ENCODE peak calls at places on chromosomes 16 and 17, in six cellular contexts. One of them, this sample, is unnamed.

GRCh38 chr16:55809386-55809785 is 23.5 kb downstream of the CES1 start:
- DNase-seq in A549: no peak
- DNase-seq in endothelial cell of umbilical vein: no peak
- DNase-seq in HepG2: no peak
- DNase-seq in GM12878: no peak
- DNase-seq in K562: no peak
- DNase-seq in this sample: no peak

GRCh38 chr17:67619555-67619954 is 98.2 kb upstream of the NOL11 start:
- DNase-seq in A549: no peak
- DNase-seq in endothelial cell of umbilical vein: no peak
- DNase-seq in HepG2: no peak
- DNase-seq in GM12878: no peak
- DNase-seq in K562: no peak
- DNase-seq in this sample: no peak

GRCh38 chr17:9948967-9949366 is 43.9 kb upstream of the RCVRN start:
- DNase-seq in A549: no peak
- DNase-seq in endothelial cell of umbilical vein: no peak
- DNase-seq in HepG2: no peak
- DNase-seq in GM12878: no peak
- DNase-seq in K562: no peak
- DNase-seq in this sample: no peak

GRCh38 chr16:51940183-51940582 is 606.8 kb downstream of the TOX3 start:
- DNase-seq in A549: no peak
- DNase-seq in endothelial cell of umbilical vein: no peak
- DNase-seq in HepG2: no peak
- DNase-seq in GM12878: no peak
- DNase-seq in K562: no peak
- DNase-seq in this sample: no peak

GRCh38 chr16:57753448-57754353 is 18.1 kb downstream of the KATNB1 start:
- DNase-seq in A549: no peak
- DNase-seq in endothelial cell of umbilical vein: no peak
- DNase-seq in HepG2: no peak
- DNase-seq in GM12878: no peak
- DNase-seq in K562: no peak
- DNase-seq in this sample: no peak

GRCh38 chr17:40422990-40423611 is 5.4 kb upstream of the TOP2A start:
- DNase-seq in A549: peak
- DNase-seq in endothelial cell of umbilical vein: no peak
- DNase-seq in HepG2: no peak
- DNase-seq in GM12878: no peak
- DNase-seq in K562: peak
- DNase-seq in this sample: peak

GRCh38 chr16:47461598-47462266 is 601 bp downstream of the PHKB start:
- DNase-seq in A549: peak
- DNase-seq in endothelial cell of umbilical vein: peak
- DNase-seq in HepG2: peak
- DNase-seq in GM12878: no peak
- DNase-seq in K562: peak
- DNase-seq in this sample: peak

GRCh38 chr16:47567321-47567720 is 106.2 kb downstream of the PHKB start:
- DNase-seq in A549: no peak
- DNase-seq in endothelial cell of umbilical vein: no peak
- DNase-seq in HepG2: no peak
- DNase-seq in GM12878: no peak
- DNase-seq in K562: no peak
- DNase-seq in this sample: peak

GRCh38 chr17:5759501-5759925 is 175.2 kb upstream of the NLRP1 start:
- DNase-seq in A549: no peak
- DNase-seq in endothelial cell of umbilical vein: peak
- DNase-seq in HepG2: no peak
- DNase-seq in GM12878: no peak
- DNase-seq in K562: no peak
- DNase-seq in this sample: no peak

GRCh38 chr17:55745258-55745657 is 5.6 kb upstream of the PCTP start:
- DNase-seq in A549: no peak
- DNase-seq in endothelial cell of umbilical vein: no peak
- DNase-seq in HepG2: no peak
- DNase-seq in GM12878: no peak
- DNase-seq in K562: no peak
- DNase-seq in this sample: no peak

GRCh38 chr16:24580665-24581064 is 41.3 kb downstream of the RBBP6 start:
- DNase-seq in A549: peak
- DNase-seq in endothelial cell of umbilical vein: peak
- DNase-seq in HepG2: no peak
- DNase-seq in GM12878: no peak
- DNase-seq in K562: no peak
- DNase-seq in this sample: no peak

GRCh38 chr17:74923538-74924249 is 379 bp upstream of the OTOP2 start:
- DNase-seq in A549: peak
- DNase-seq in endothelial cell of umbilical vein: peak
- DNase-seq in HepG2: no peak
- DNase-seq in GM12878: no peak
- DNase-seq in K562: peak
- DNase-seq in this sample: peak

GRCh38 chr16:35687071-35687470 is 2227.7 kb downstream of the TP53TG3F start:
- DNase-seq in A549: no peak
- DNase-seq in endothelial cell of umbilical vein: no peak
- DNase-seq in HepG2: no peak
- DNase-seq in GM12878: no peak
- DNase-seq in K562: no peak
- DNase-seq in this sample: no peak

GRCh38 chr17:38451840-38452529 is 23.7 kb downstream of the ARHGAP23 start:
- DNase-seq in A549: no peak
- DNase-seq in endothelial cell of umbilical vein: peak
- DNase-seq in HepG2: no peak
- DNase-seq in GM12878: no peak
- DNase-seq in K562: peak
- DNase-seq in this sample: peak

GRCh38 chr16:69187891-69188451 is 1.0 kb downstream of the SNTB2 start:
- DNase-seq in A549: peak
- DNase-seq in endothelial cell of umbilical vein: peak
- DNase-seq in HepG2: peak
- DNase-seq in GM12878: no peak
- DNase-seq in K562: peak
- DNase-seq in this sample: peak

GRCh38 chr16:5045499-5046115 is 11.9 kb upstream of the NAGPA start:
- DNase-seq in A549: no peak
- DNase-seq in endothelial cell of umbilical vein: no peak
- DNase-seq in HepG2: no peak
- DNase-seq in GM12878: no peak
- DNase-seq in K562: no peak
- DNase-seq in this sample: no peak

GRCh38 chr16:78509965-78510364 is 410.5 kb downstream of the WWOX start:
- DNase-seq in A549: no peak
- DNase-seq in endothelial cell of umbilical vein: no peak
- DNase-seq in HepG2: no peak
- DNase-seq in GM12878: no peak
- DNase-seq in K562: no peak
- DNase-seq in this sample: no peak

GRCh38 chr17:66938656-66939055 is 25.9 kb upstream of the CACNG4 start:
- DNase-seq in A549: no peak
- DNase-seq in endothelial cell of umbilical vein: no peak
- DNase-seq in HepG2: no peak
- DNase-seq in GM12878: no peak
- DNase-seq in K562: no peak
- DNase-seq in this sample: no peak

GRCh38 chr17:49071106-49071505 is 61.5 kb upstream of the B4GALNT2 start:
- DNase-seq in A549: no peak
- DNase-seq in endothelial cell of umbilical vein: peak
- DNase-seq in HepG2: no peak
- DNase-seq in GM12878: no peak
- DNase-seq in K562: no peak
- DNase-seq in this sample: peak

GRCh38 chr17:82883461-82884031 is 43.7 kb upstream of the ZNF750 start:
- DNase-seq in A549: no peak
- DNase-seq in endothelial cell of umbilical vein: no peak
- DNase-seq in HepG2: no peak
- DNase-seq in GM12878: no peak
- DNase-seq in K562: no peak
- DNase-seq in this sample: peak

GRCh38 chr17:79219208-79219935 is 144.7 kb downstream of the ENGASE start:
- DNase-seq in A549: no peak
- DNase-seq in endothelial cell of umbilical vein: no peak
- DNase-seq in HepG2: no peak
- DNase-seq in GM12878: no peak
- DNase-seq in K562: no peak
- DNase-seq in this sample: no peak

GRCh38 chr16:31214705-31215286 is 877 bp downstream of the TRIM72 start:
- DNase-seq in A549: no peak
- DNase-seq in endothelial cell of umbilical vein: no peak
- DNase-seq in HepG2: no peak
- DNase-seq in GM12878: no peak
- DNase-seq in K562: no peak
- DNase-seq in this sample: no peak

GRCh38 chr17:67500261-67500660 is 123.2 kb downstream of the PITPNC1 start:
- DNase-seq in A549: no peak
- DNase-seq in endothelial cell of umbilical vein: no peak
- DNase-seq in HepG2: no peak
- DNase-seq in GM12878: no peak
- DNase-seq in K562: no peak
- DNase-seq in this sample: no peak

GRCh38 chr17:67376509-67376891 is 581 bp upstream of the PITPNC1 start:
- DNase-seq in A549: peak
- DNase-seq in endothelial cell of umbilical vein: no peak
- DNase-seq in HepG2: no peak
- DNase-seq in GM12878: no peak
- DNase-seq in K562: no peak
- DNase-seq in this sample: peak

GRCh38 chr16:80803341-80804060 is 897 bp downstream of the CDYL2 start:
- DNase-seq in A549: no peak
- DNase-seq in endothelial cell of umbilical vein: peak
- DNase-seq in HepG2: no peak
- DNase-seq in GM12878: no peak
- DNase-seq in K562: peak
- DNase-seq in this sample: peak

DNA sequence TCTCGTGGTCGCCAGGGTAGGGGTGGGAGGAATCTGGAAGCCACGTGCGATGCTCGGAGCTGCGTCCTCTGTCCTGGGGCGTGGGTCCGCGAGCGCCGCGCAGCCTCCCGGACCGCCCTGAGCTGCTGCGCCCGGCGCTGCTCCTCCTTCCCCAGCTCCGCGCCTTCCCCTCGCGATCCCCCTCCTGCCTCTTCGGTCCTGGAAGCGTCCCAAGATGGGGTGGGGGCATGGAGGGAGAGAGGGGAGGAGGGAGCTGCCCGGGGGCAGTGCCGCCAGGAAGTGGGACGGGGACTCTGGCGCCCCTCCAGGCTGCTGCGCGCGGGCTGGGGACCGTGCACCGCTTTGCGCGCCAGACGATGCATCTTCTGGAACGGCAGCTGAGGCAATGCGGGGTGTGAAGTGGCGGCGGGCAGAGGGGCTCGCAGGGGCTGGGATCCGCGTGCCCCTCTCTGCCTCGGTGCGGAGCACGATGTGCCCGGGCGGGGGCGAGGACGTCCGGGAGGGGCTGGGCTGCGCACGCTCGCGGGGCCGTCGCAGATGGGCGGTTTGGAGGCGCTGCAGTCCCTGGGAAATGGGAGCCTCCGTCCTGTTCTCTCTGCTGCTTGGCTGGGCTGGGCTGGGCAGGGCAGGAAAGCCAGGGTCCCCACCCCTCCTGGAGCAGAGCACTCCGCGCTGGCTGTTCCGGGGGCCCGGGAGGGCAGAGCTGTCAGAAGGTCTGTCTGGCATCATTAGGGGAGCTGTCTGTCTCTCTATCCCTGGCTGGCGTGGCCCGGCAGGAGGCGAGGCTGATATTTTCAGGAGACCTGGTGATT is 388.0 kb downstream of the SEC14L1 start:
- DNase-seq in A549: no peak
- DNase-seq in endothelial cell of umbilical vein: no peak
- DNase-seq in HepG2: no peak
- DNase-seq in GM12878: no peak
- DNase-seq in K562: no peak
- DNase-seq in this sample: no peak
- TF ChIP-seq CTCF in A549: no peak
- TF ChIP-seq CTCF in endothelial cell of umbilical vein: no peak
- TF ChIP-seq CTCF in HepG2: peak
- TF ChIP-seq CTCF in GM12878: no peak
- TF ChIP-seq CTCF in K562: no peak
- TF ChIP-seq CTCF in this sample: no peak

GRCh38 chr17:59688008-59688407 is 19.2 kb downstream of the PTRH2 start:
- DNase-seq in A549: no peak
- DNase-seq in endothelial cell of umbilical vein: no peak
- DNase-seq in HepG2: no peak
- DNase-seq in GM12878: no peak
- DNase-seq in K562: no peak
- DNase-seq in this sample: no peak
- TF ChIP-seq MYC in A549: no peak
- TF ChIP-seq MYC in endothelial cell of umbilical vein: no peak
- TF ChIP-seq MYC in HepG2: no peak
- TF ChIP-seq MYC in GM12878: no peak
- TF ChIP-seq MYC in K562: no peak
- TF ChIP-seq MYC in this sample: no peak

DNA sequence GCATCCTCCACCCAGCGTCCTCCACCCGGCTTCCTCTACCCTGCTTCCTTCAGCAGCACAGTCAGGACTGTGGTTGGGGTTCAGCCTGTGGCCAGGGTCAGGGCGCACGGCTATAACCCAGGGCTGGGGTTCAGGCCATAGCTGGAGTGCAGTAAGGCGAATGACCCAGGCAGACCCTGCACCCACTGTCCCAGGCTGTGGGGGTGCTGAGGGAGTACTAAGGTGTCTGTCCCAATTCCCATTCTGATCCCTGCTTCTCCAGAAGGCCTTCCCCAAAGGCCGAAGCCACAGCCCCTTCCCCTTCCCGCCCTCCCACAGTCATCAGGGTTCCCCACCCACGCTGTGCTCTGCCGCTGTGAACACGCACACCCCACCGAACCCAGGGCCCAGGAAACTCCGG is 12.4 kb downstream of the EMC6 start:
- DNase-seq in A549: no peak
- DNase-seq in endothelial cell of umbilical vein: no peak
- DNase-seq in HepG2: no peak
- DNase-seq in GM12878: no peak
- DNase-seq in K562: no peak
- DNase-seq in this sample: no peak
- TF ChIP-seq CTCF in A549: no peak
- TF ChIP-seq CTCF in endothelial cell of umbilical vein: no peak
- TF ChIP-seq CTCF in HepG2: no peak
- TF ChIP-seq CTCF in GM12878: no peak
- TF ChIP-seq CTCF in K562: no peak
- TF ChIP-seq CTCF in this sample: no peak

GRCh38 chr16:29779474-29779873 is 1.4 kb downstream of the ZG16 start:
- DNase-seq in A549: no peak
- DNase-seq in endothelial cell of umbilical vein: no peak
- DNase-seq in HepG2: peak
- DNase-seq in GM12878: no peak
- DNase-seq in K562: no peak
- DNase-seq in this sample: no peak

GRCh38 chr16:29789775-29790182 is 772 bp upstream of the KIF22 start:
- DNase-seq in A549: peak
- DNase-seq in endothelial cell of umbilical vein: no peak
- DNase-seq in HepG2: no peak
- DNase-seq in GM12878: no peak
- DNase-seq in K562: no peak
- DNase-seq in this sample: no peak

GRCh38 chr16:29790183-29790948 is at the start of gene KIF22:
- DNase-seq in A549: peak
- DNase-seq in endothelial cell of umbilical vein: peak
- DNase-seq in HepG2: peak
- DNase-seq in GM12878: peak
- DNase-seq in K562: peak
- DNase-seq in this sample: peak

GRCh38 chr16:29784157-29784556 is 6.1 kb downstream of the ZG16 start:
- DNase-seq in A549: no peak
- DNase-seq in endothelial cell of umbilical vein: no peak
- DNase-seq in HepG2: no peak
- DNase-seq in GM12878: no peak
- DNase-seq in K562: no peak
- DNase-seq in this sample: no peak

GRCh38 chr16:29784901-29785500 is 5.5 kb upstream of the KIF22 start:
- DNase-seq in A549: no peak
- DNase-seq in endothelial cell of umbilical vein: peak
- DNase-seq in HepG2: no peak
- DNase-seq in GM12878: no peak
- DNase-seq in K562: peak
- DNase-seq in this sample: no peak
- TF ChIP-seq MYC in A549: no peak
- TF ChIP-seq MYC in endothelial cell of umbilical vein: no peak
- TF ChIP-seq MYC in HepG2: peak
- TF ChIP-seq MYC in GM12878: no peak
- TF ChIP-seq MYC in K562: no peak
- TF ChIP-seq MYC in this sample: no peak